ENCODE peak calls at places on chromosomes 11 and 22, in six cellular contexts. B is naive thymus-derived CD4-positive, alpha-beta T cell; N is foreskin melanocyte; C is IMR-90; E is H7; K is PC-9. U is an unnamed sample.

GRCh38 chr22:41822289-41823057 is 10.4 kb upstream of the SREBF2 start:
- DNase-seq in K (peak), N (no peak), E (peak), B (peak), C (peak), U (no peak)

GRCh38 chr22:27041745-27042144 is 384.4 kb downstream of the MIAT start:
- DNase-seq in N (no peak), C (no peak), E (no peak), B (no peak), K (no peak), U (no peak)

GRCh38 chr11:32333335-32333991 is 101.9 kb downstream of the WT1 start:
- DNase-seq in K (no peak), N (peak), E (peak), B (no peak), C (peak), U (no peak)

GRCh38 chr11:34637303-34637702 is 16.4 kb downstream of the EHF start:
- DNase-seq in N (no peak), K (no peak), B (no peak), E (no peak), C (no peak), U (no peak)

GRCh38 chr11:72996959-72997358 is 145.2 kb downstream of the FCHSD2 start:
- DNase-seq in K (no peak), N (no peak), C (no peak), B (no peak), E (no peak), U (no peak)

GRCh38 chr22:30717331-30717921 is 22.8 kb downstream of the OSBP2 start:
- DNase-seq in B (no peak), N (peak), E (no peak), C (peak), K (peak), U (peak)

GRCh38 chr11:41175304-41175972 is 284.0 kb downstream of the LRRC4C start:
- DNase-seq in C (no peak), K (no peak), B (no peak), E (peak), N (no peak), U (no peak)

GRCh38 chr22:50247748-50248147 is 2.9 kb upstream of the TUBGCP6 start:
- DNase-seq in E (peak), B (no peak), C (peak), K (no peak), N (no peak), U (no peak)

GRCh38 chr22:23500508-23501208 is 79.4 kb downstream of the IGLL1 start:
- DNase-seq in C (no peak), B (no peak), N (no peak), E (peak), K (no peak), U (no peak)

GRCh38 chr11:94655951-94656350 is 88.8 kb downstream of the PIWIL4 start:
- DNase-seq in B (no peak), C (no peak), K (no peak), E (no peak), N (no peak), U (no peak)

GRCh38 chr11:129861702-129862107 is 33.7 kb downstream of the NFRKB start:
- DNase-seq in B (no peak), C (peak), N (peak), E (peak), K (peak), U (peak)

GRCh38 chr22:49565516-49565855 is 262.2 kb downstream of the BRD1 start:
- DNase-seq in N (no peak), B (no peak), E (peak), K (no peak), C (no peak), U (no peak)

GRCh38 chr11:72856065-72856464 is 41.9 kb downstream of the ATG16L2 start:
- DNase-seq in N (no peak), K (no peak), C (no peak), B (no peak), E (no peak), U (no peak)

GRCh38 chr11:19987243-19987870 is 172.9 kb downstream of the DBX1 start:
- DNase-seq in N (no peak), K (no peak), B (no peak), C (no peak), E (no peak), U (no peak)

GRCh38 chr22:28864878-28865596 is 18.3 kb upstream of the ZNRF3 start:
- DNase-seq in B (no peak), N (no peak), E (no peak), K (no peak), C (no peak), U (no peak)

GRCh38 chr11:116207349-116207748 is 565.4 kb downstream of the BUD13 start:
- DNase-seq in B (no peak), N (peak), K (no peak), E (no peak), C (no peak), U (no peak)

GRCh38 chr11:119647254-119647653 is 81.7 kb downstream of the NECTIN1 start:
- DNase-seq in N (no peak), B (no peak), C (no peak), K (no peak), E (peak), U (no peak)

GRCh38 chr11:36211735-36212430 is 77.3 kb downstream of the COMMD9 start:
- DNase-seq in E (peak), N (no peak), K (no peak), B (no peak), C (no peak), U (no peak)

GRCh38 chr11:101552893-101553292 is 30.9 kb downstream of the TRPC6 start:
- DNase-seq in B (no peak), E (no peak), N (no peak), C (no peak), K (no peak), U (no peak)

GRCh38 chr11:110711448-110711775 is 825 bp downstream of the ARHGAP20 start:
- DNase-seq in C (no peak), K (no peak), B (no peak), E (no peak), N (no peak), U (no peak)

GRCh38 chr11:28760676-28761390 is 652.6 kb downstream of the METTL15 start:
- DNase-seq in E (no peak), N (no peak), K (no peak), C (peak), B (no peak), U (no peak)

GRCh38 chr11:113831314-113831713 is 44.1 kb downstream of the USP28 start:
- DNase-seq in B (no peak), E (no peak), N (no peak), K (no peak), C (no peak), U (no peak)

GRCh38 chr22:29751669-29752068 is 15.1 kb downstream of the ZMAT5 start:
- DNase-seq in N (no peak), E (no peak), K (no peak), C (no peak), B (no peak), U (no peak)

GRCh38 chr11:61022311-61023085 is 51.0 kb downstream of the CD6 start:
- DNase-seq in K (no peak), N (no peak), E (no peak), B (no peak), C (no peak), U (no peak)

GRCh38 chr11:114060402-114061052 is 1.0 kb downstream of the ZBTB16 start:
- DNase-seq in N (no peak), K (no peak), E (peak), C (no peak), B (no peak), U (no peak)

GRCh38 chr11:133947298-133947905 is 9.4 kb downstream of the IGSF9B start:
- DNase-seq in C (peak), B (peak), K (no peak), E (peak), N (peak), U (no peak)

GRCh38 chr22:26828311-26828710 is 170.9 kb downstream of the MIAT start:
- DNase-seq in B (no peak), E (no peak), K (no peak), N (no peak), C (no peak), U (no peak)

GRCh38 chr11:2194877-2195755 is 23.5 kb upstream of the TH start:
- DNase-seq in B (peak), N (no peak), K (no peak), E (peak), C (peak), U (no peak)

GRCh38 chr11:839280-839623 is 3.1 kb downstream of the POLR2L start:
- DNase-seq in K (no peak), E (no peak), C (no peak), B (no peak), N (no peak), U (no peak)

GRCh38 chr11:128881221-128881620 is 9.9 kb upstream of the KCNJ5 start:
- DNase-seq in N (no peak), E (no peak), K (no peak), C (no peak), B (no peak), U (no peak)

GRCh38 chr22:29476116-29476515 is 3.9 kb upstream of the NEFH start:
- DNase-seq in C (no peak), B (no peak), K (no peak), N (no peak), E (peak), U (no peak)

U was measured in BJ.